ENCODE peak calls at places on chromosomes 5 and 9, in six cellular contexts. A, K, J, Y, F and V are unnamed samples.

GRCh38 chr5:163407034-163407652 is 30.3 kb upstream of the CCNG1 start:
- DNase-seq in A (no peak), K (peak; percentile 10), J (peak; percentile 60), Y (no peak), F (peak; percentile 4), V (no peak)

GRCh38 chr9:135165003-135165711 is 77.7 kb downstream of the OLFM1 start:
- DNase-seq in A (no peak), K (no peak), J (no peak), Y (no peak), F (no peak), V (no peak)

GRCh38 chr9:87849144-87849741 is 33.4 kb upstream of the SPATA31E1 start:
- DNase-seq in A (no peak), K (peak; percentile 27), J (no peak), Y (no peak), F (no peak), V (no peak)

GRCh38 chr9:15308511-15308910 is 1.5 kb upstream of the TTC39B start:
- DNase-seq in A (no peak), K (peak; percentile 82), J (peak; percentile 81), Y (no peak), F (peak; percentile 82), V (no peak)

GRCh38 chr5:163269624-163270023 is 167.8 kb upstream of the CCNG1 start:
- DNase-seq in A (no peak), K (no peak), J (no peak), Y (no peak), F (no peak), V (no peak)

GRCh38 chr5:68287631-68287975 is 72.0 kb downstream of the PIK3R1 start:
- DNase-seq in A (no peak), K (no peak), J (no peak), Y (no peak), F (no peak), V (no peak)

GRCh38 chr9:87381746-87382145 is 115.9 kb upstream of the DAPK1 start:
- DNase-seq in A (no peak), K (no peak), J (peak; percentile 48), Y (no peak), F (peak; percentile 20), V (no peak)

GRCh38 chr5:106241409-106241808 is 1429.3 kb downstream of the EFNA5 start:
- DNase-seq in A (no peak), K (no peak), J (no peak), Y (no peak), F (no peak), V (no peak)

GRCh38 chr5:169914766-169915165 is 65.5 kb downstream of the INSYN2B start:
- DNase-seq in A (peak; percentile 76), K (peak; percentile 63), J (peak; percentile 81), Y (no peak), F (peak; percentile 13), V (no peak)

GRCh38 chr9:16485155-16485554 is 385.3 kb downstream of the BNC2 start:
- DNase-seq in A (no peak), K (no peak), J (peak; percentile 63), Y (no peak), F (peak; percentile 9), V (no peak)

GRCh38 chr5:59599729-59600128 is 293.8 kb downstream of the PDE4D start:
- DNase-seq in A (no peak), K (no peak), J (no peak), Y (no peak), F (no peak), V (no peak)

GRCh38 chr9:136052991-136053756 is 41.9 kb downstream of the NACC2 start:
- DNase-seq in A (no peak), K (no peak), J (peak; percentile 21), Y (no peak), F (peak; percentile 30), V (no peak)

GRCh38 chr9:34507556-34507955 is 15.2 kb downstream of the ENHO start:
- DNase-seq in A (no peak), K (no peak), J (no peak), Y (peak; percentile 6), F (no peak), V (no peak)

GRCh38 chr5:84603557-84604185 is 219.0 kb upstream of the EDIL3 start:
- DNase-seq in A (no peak), K (peak; percentile 90), J (peak; percentile 76), Y (no peak), F (peak; percentile 80), V (peak; percentile 69)

GRCh38 chr5:141359790-141360426 is at the start of gene PCDHGB2:
- DNase-seq in A (no peak), K (peak; percentile 65), J (peak; percentile 55), Y (no peak), F (no peak), V (no peak)
- TF ChIP-seq CTCF in A (no peak), K (peak; percentile 61), J (peak; percentile 59), Y (no peak), F (peak; percentile 42), V (peak; percentile 29)

GRCh38 chr9:80605129-80605528 is 1033.4 kb downstream of the TLE4 start:
- DNase-seq in A (no peak), K (peak; percentile 75), J (peak; percentile 31), Y (no peak), F (peak; percentile 22), V (peak; percentile 14)
- TF ChIP-seq CTCF in A (no peak), K (peak; percentile 38), J (peak; percentile 54), Y (no peak), F (peak; percentile 27), V (peak; percentile 49)

GRCh38 chr5:38494175-38494574 is 62.3 kb downstream of the LIFR start:
- DNase-seq in A (no peak), K (no peak), J (no peak), Y (no peak), F (no peak), V (no peak)

GRCh38 chr5:38500861-38501260 is 55.6 kb downstream of the LIFR start:
- DNase-seq in A (no peak), K (peak; percentile 54), J (peak; percentile 62), Y (no peak), F (peak; percentile 19), V (no peak)

GRCh38 chr5:38497946-38498345 is 58.5 kb downstream of the LIFR start:
- DNase-seq in A (no peak), K (peak; percentile 59), J (peak; percentile 4), Y (no peak), F (no peak), V (no peak)
- TF ChIP-seq CTCF in A (no peak), K (peak; percentile 13), J (no peak), Y (no peak), F (no peak), V (peak; percentile 8)

GRCh38 chr5:54063817-54064216 is 246.6 kb downstream of the ARL15 start:
- DNase-seq in A (no peak), K (peak; percentile 71), J (peak; percentile 96), Y (no peak), F (no peak), V (peak; percentile 53)

GRCh38 chr5:54062958-54063357 is 247.4 kb downstream of the ARL15 start:
- DNase-seq in A (no peak), K (peak; percentile 35), J (peak; percentile 96), Y (no peak), F (peak; percentile 27), V (no peak)

GRCh38 chr5:54066433-54066832 is 243.9 kb downstream of the ARL15 start:
- DNase-seq in A (no peak), K (no peak), J (no peak), Y (no peak), F (no peak), V (no peak)
- TF ChIP-seq CTCF in A (no peak), K (no peak), J (no peak), Y (no peak), F (no peak), V (no peak)

DNA sequence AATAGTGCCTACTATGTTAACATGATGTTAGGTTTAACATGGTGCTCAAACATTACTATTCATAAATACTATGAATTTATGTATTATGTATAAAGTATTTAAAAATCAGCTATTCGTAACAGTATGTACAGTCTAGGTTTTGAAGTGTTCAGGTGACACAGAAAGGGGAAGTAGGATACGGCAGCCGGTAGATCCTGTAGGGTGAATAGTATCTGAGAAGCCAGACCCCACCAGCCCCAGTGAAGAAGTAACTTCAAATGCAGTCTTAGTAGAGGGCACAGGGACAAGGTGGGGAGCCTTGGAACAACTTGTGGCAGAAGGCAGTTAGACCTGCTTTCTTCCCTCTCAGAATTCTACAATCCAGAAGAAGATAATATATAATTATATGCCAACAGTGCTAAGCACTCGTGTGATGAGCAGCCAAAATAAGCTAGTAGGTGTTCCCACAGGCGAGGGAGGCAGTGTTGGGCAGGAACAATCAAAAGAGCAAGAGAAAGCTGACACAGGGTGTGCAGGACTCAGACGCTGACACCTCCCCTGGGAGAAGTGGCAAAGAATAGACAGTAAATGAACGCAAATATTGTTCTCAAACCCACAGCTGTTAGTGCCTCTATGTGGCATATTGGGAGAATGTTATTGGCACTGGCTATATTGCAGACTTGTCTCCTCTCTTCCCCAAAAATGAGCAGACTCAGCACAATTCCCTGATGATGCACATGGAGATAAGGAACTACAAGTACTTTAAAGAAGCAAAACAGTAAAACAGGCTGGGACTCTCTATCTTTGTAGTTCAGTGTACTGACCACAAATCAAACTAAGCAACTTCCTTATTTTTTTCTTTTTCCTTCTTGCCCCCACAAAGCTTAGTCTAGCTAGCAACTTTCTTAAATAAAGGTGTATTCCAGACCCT is 4.6 kb downstream of the ZNF367 start:
- DNase-seq in A (no peak), K (peak; percentile 12), J (no peak), Y (peak; percentile 66), F (no peak), V (no peak)
- TF ChIP-seq CTCF in A (no peak), K (no peak), J (no peak), Y (no peak), F (no peak), V (no peak)

DNA sequence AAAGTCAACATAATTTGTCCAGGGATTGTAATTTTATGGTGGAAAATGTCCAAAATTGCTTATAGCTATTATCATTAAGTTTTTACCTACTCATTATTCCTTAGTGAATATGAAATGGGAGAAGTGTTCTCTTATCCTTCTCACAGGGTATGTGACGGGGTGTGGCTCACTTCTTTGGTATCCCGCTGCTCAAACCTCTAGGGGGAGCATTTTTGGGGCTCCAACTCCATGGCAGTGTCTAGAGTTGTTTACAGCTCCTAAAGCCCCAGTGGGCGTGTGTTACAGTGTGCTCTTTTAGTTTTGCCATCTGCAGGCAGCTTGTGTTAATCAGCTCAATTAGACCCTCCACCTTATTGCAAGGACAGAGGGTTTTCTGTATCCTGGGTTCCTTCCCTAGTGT is 89.4 kb downstream of the CDKN2A start:
- DNase-seq in A (no peak), K (no peak), J (no peak), Y (no peak), F (no peak), V (no peak)
- TF ChIP-seq CTCF in A (no peak), K (no peak), J (no peak), Y (no peak), F (no peak), V (no peak)

DNA sequence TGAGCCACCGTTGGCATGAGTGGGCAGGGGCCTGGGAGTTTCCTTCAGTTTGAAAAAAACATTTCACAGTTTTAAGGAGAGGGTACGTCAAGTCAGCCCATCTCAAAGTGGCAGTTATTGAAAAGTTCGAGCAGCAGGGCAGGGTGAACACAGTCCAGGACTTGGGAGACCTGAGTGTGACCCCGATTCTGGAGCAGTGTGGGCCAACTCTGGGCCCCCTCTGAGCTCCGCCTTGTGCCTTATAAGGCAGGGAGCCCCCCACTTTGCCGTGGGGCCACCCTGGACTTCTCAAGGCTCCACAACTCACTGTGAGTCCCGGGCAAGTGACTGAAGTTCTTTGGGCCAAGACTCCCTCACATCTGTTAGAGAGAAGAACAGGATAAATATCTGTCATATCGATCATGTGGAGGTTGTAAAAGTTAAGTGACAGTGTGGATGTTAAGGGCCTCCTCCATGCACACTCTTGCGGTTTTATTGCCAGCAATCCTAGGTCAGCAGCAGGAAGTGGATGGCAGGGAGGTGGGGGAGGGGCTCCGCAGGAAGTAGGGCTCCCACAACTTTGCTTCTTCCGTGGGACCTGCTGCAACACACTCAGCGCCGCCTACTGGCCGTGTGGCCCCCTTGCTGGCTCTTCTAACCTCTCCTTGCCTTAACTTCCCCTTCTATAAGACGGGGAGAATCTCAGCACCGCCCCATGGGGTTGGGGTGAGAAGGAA is 38.4 kb downstream of the HRH2 start:
- DNase-seq in A (peak; percentile 39), K (no peak), J (no peak), Y (peak; percentile 92), F (peak; percentile 6), V (no peak)
- TF ChIP-seq CTCF in A (no peak), K (no peak), J (no peak), Y (peak; percentile 27), F (no peak), V (no peak)